ENCODE peak calls at places on chromosomes 12 and 14, in seven cellular contexts. A, Z, V, Y, G, P and W are unnamed samples.

GRCh38 chr14:36661506-36662257 is at the start of gene PAX9:
- DNase-seq in A (peak; percentile 69), Z (peak; percentile 84), V (peak; percentile 88), Y (no peak), G (peak; percentile 90), P (peak; percentile 51), W (no peak)

GRCh38 chr12:85057370-85057963 is 21.3 kb downstream of the LRRIQ1 start:
- DNase-seq in A (peak; percentile 67), Z (no peak), V (peak; percentile 5), Y (no peak), G (no peak), P (no peak), W (no peak)

GRCh38 chr12:5272061-5272820 is 159.7 kb upstream of the NTF3 start:
- DNase-seq in A (no peak), Z (no peak), V (no peak), Y (no peak), G (no peak), P (no peak), W (no peak)

GRCh38 chr12:124020398-124021024 is 47.5 kb downstream of the ZNF664 start:
- DNase-seq in A (peak; percentile 88), Z (no peak), V (no peak), Y (peak; percentile 57), G (no peak), P (no peak), W (no peak)

GRCh38 chr14:25118671-25119070 is 68.7 kb upstream of the STXBP6 start:
- DNase-seq in A (no peak), Z (no peak), V (no peak), Y (no peak), G (no peak), P (no peak), W (no peak)

GRCh38 chr12:118193477-118193876 is 57.6 kb downstream of the PEBP1 start:
- DNase-seq in A (no peak), Z (no peak), V (no peak), Y (no peak), G (no peak), P (no peak), W (no peak)

GRCh38 chr12:104941454-104941853 is 16.6 kb downstream of the SLC41A2 start:
- DNase-seq in A (no peak), Z (no peak), V (no peak), Y (no peak), G (no peak), P (no peak), W (no peak)

GRCh38 chr14:71049435-71050147 is 142.3 kb downstream of the PCNX1 start:
- DNase-seq in A (peak; percentile 52), Z (no peak), V (no peak), Y (no peak), G (no peak), P (no peak), W (no peak)

GRCh38 chr12:6605425-6606330 is 1.5 kb downstream of the CHD4 start:
- DNase-seq in A (peak; percentile 25), Z (peak; percentile 72), V (peak; percentile 36), Y (no peak), G (no peak), P (no peak), W (no peak)

GRCh38 chr12:6606331-6607131 is 648 bp downstream of the CHD4 start:
- DNase-seq in A (peak; percentile 50), Z (peak; percentile 90), V (peak; percentile 62), Y (peak; percentile 80), G (peak; percentile 91), P (peak; percentile 78), W (peak; percentile 67)

GRCh38 chr12:6612247-6612646 is 5.1 kb upstream of the CHD4 start:
- DNase-seq in A (no peak), Z (no peak), V (no peak), Y (peak; percentile 28), G (no peak), P (no peak), W (no peak)

GRCh38 chr12:6607751-6608591 is 792 bp upstream of the CHD4 start:
- DNase-seq in A (peak; percentile 66), Z (peak; percentile 77), V (peak; percentile 76), Y (peak; percentile 88), G (no peak), P (no peak), W (peak; percentile 69)

GRCh38 chr12:6608592-6609311 is 1.6 kb upstream of the CHD4 start:
- DNase-seq in A (peak; percentile 38), Z (peak; percentile 80), V (peak; percentile 36), Y (peak; percentile 54), G (no peak), P (no peak), W (no peak)
- H3K4me1 ChIP-seq in A (peaks cover 49% of the 10 kb centered on the region), Z (peaks cover 55% of the 10 kb centered on the region), V (peaks cover 41% of the 10 kb centered on the region), Y (peaks cover 22% of the 10 kb centered on the region), G (peaks cover 35% of the 10 kb centered on the region), P (peaks cover 26% of the 10 kb centered on the region), W (peaks cover 55% of the 10 kb centered on the region)

GRCh38 chr14:103662591-103662990 is 33.6 kb downstream of the KLC1 start:
- DNase-seq in A (no peak), Z (no peak), V (no peak), Y (no peak), G (no peak), P (no peak), W (no peak)

GRCh38 chr14:103668117-103668516 is 39.1 kb downstream of the KLC1 start:
- DNase-seq in A (no peak), Z (no peak), V (no peak), Y (no peak), G (no peak), P (no peak), W (no peak)

GRCh38 chr14:103669370-103669769 is 40.4 kb downstream of the KLC1 start:
- DNase-seq in A (no peak), Z (no peak), V (no peak), Y (no peak), G (no peak), P (no peak), W (no peak)

GRCh38 chr14:103663506-103663905 is 34.5 kb downstream of the KLC1 start:
- DNase-seq in A (no peak), Z (no peak), V (no peak), Y (no peak), G (no peak), P (no peak), W (no peak)

DNA sequence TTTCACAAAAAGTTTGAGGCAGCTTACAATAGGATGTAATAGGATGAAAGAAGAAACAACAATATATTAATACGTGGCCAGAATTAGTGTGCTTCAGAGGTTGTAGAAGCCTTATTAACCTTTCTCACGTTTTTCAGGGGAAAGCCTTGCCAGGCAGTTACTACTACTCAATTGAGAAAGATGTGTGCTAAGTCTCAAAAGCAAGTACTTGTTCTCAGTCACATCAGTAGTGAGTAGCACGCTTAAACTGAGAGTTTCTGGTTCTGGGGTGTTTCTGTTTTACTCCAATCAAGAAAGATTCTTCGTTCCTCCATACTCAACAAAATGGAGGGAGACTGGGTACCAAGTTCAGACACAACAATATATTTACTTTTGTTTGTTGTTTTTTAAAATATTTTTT is 38.7 kb downstream of the KLC1 start:
- DNase-seq in A (no peak), Z (no peak), V (no peak), Y (no peak), G (no peak), P (no peak), W (no peak)
- H3K4me3 ChIP-seq in A (no peak overlapping the region), Z (no peak overlapping the region), V (no peak overlapping the region), Y (no peak overlapping the region), G (no peak overlapping the region), P (no peak overlapping the region), W (no peak overlapping the region)

GRCh38 chr14:23285530-23286019 is 357 bp downstream of the HOMEZ start:
- DNase-seq in A (no peak), Z (no peak), V (peak; percentile 25), Y (peak; percentile 20), G (no peak), P (peak; percentile 47), W (no peak)

GRCh38 chr14:23286904-23287479 is 1.1 kb upstream of the HOMEZ start:
- DNase-seq in A (peak; percentile 30), Z (no peak), V (no peak), Y (no peak), G (no peak), P (no peak), W (no peak)

GRCh38 chr14:23284654-23285529 is 1.0 kb downstream of the HOMEZ start:
- DNase-seq in A (peak; percentile 25), Z (no peak), V (no peak), Y (peak; percentile 27), G (no peak), P (no peak), W (no peak)

GRCh38 chr14:23281247-23281646 is 4.7 kb downstream of the HOMEZ start:
- DNase-seq in A (no peak), Z (no peak), V (no peak), Y (no peak), G (no peak), P (no peak), W (no peak)

DNA sequence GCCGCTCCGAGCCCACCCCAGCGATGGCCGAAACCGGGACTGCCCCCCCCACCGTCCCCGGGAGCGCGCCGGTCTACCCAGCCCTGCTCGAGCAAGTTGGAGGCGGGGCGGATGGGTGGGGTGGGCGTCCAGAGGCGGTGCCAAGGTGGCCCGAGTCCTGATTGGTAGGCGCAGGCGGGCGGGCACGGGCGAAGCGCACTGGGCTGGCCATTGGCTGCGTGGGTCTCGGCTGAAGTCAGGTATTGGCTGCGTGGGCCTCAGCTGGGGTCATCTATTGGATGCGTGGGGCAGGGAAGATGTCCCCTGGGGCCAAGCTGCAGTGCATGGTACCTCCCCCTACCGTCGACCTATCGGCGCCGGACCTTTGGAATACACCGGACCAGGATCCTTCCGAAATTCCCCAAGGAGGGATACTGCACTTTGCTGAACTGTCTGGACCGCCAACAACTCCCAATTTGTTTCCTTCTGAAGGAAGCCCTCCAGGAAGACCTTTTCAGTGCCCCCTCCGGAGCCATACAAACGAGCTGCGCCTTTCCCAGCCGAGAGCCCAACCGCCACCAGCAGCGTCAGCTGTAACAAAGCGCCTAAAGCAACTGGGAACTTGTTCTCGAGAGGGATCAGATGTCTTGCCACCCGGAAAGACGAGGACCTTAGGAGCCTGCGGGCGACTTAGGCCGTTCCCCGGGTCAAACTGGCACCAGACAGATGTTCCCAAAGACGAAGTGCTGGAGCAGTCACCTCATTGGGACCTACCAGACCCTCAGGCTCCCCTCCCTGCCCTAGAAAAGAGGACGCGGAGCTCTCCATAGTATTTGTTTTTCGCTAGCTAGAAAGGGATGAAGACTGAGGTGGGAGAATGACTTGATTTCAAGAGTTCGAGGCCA is at the start of gene HOMEZ:
- DNase-seq in A (peak; percentile 100), Z (peak; percentile 100), V (peak; percentile 98), Y (peak; percentile 100), G (peak; percentile 99), P (peak; percentile 99), W (peak; percentile 100)
- TF ChIP-seq CTCF in A (peak; percentile 14), Z (peak; percentile 32), V (no peak), Y (peak; percentile 16), G (peak; percentile 38), P (peak; percentile 31), W (no peak)

GRCh38 chr14:53148612-53149202 is 4.4 kb downstream of the DDHD1 start:
- DNase-seq in A (no peak), Z (no peak), V (no peak), Y (no peak), G (no peak), P (no peak), W (no peak)

GRCh38 chr14:53146739-53147138 is 6.4 kb downstream of the DDHD1 start:
- DNase-seq in A (no peak), Z (no peak), V (no peak), Y (no peak), G (no peak), P (no peak), W (no peak)

GRCh38 chr14:53149656-53150319 is 3.3 kb downstream of the DDHD1 start:
- DNase-seq in A (no peak), Z (no peak), V (no peak), Y (no peak), G (no peak), P (no peak), W (no peak)

GRCh38 chr14:53147893-53148292 is 5.2 kb downstream of the DDHD1 start:
- DNase-seq in A (no peak), Z (no peak), V (no peak), Y (no peak), G (no peak), P (no peak), W (no peak)

GRCh38 chr14:53147208-53147607 is 5.9 kb downstream of the DDHD1 start:
- DNase-seq in A (no peak), Z (no peak), V (no peak), Y (no peak), G (no peak), P (no peak), W (no peak)
- H3K4me1 ChIP-seq in A (peaks cover 17% of the 10 kb centered on the region), Z (peaks cover 4% of the 10 kb centered on the region), V (peaks cover 8% of the 10 kb centered on the region), Y (no peaks in the 10 kb centered on the region), G (peaks cover 30% of the 10 kb centered on the region), P (peaks cover 5% of the 10 kb centered on the region), W (no peaks in the 10 kb centered on the region)